ENCODE peak calls at places on chromosomes 3 and 15, in five cellular contexts. Z, R, D, C and P are unnamed samples.
A peak's percentile ranks its signal among the peaks of the same experiment; 100 is the strongest.

GRCh38 chr15:42215854-42216829 is 8.0 kb upstream of the VPS39 start:
- DNase-seq in R (no peak), D (no peak), Z (no peak), C (no peak), P (no peak)

GRCh38 chr3:129116482-129116946 is 5.1 kb downstream of the RAB43 start:
- DNase-seq in R (no peak), Z (no peak), D (no peak), C (no peak), P (no peak)

GRCh38 chr3:63349583-63350177 is 71.6 kb downstream of the SYNPR start:
- DNase-seq in D (no peak), R (peak; percentile 53), C (peak; percentile 28), Z (peak; percentile 49), P (no peak)

GRCh38 chr3:56930706-56931105 is 129.0 kb upstream of the ARHGEF3 start:
- DNase-seq in R (no peak), C (no peak), Z (no peak), D (no peak), P (no peak)

GRCh38 chr3:191499307-191500125 is 38.6 kb downstream of the PYDC2 start:
- DNase-seq in R (peak; percentile 36), Z (no peak), D (peak; percentile 59), C (peak; percentile 22), P (no peak)

GRCh38 chr15:38611228-38611627 is 46.6 kb upstream of the RASGRP1 start:
- DNase-seq in Z (no peak), D (no peak), R (no peak), C (no peak), P (no peak)

GRCh38 chr3:103002447-103002846 is 567.6 kb downstream of the ZPLD1 start:
- DNase-seq in R (no peak), C (no peak), D (no peak), Z (no peak), P (no peak)

GRCh38 chr3:75781079-75781745 is 4.1 kb downstream of the ZNF717 start:
- DNase-seq in C (no peak), D (no peak), Z (no peak), R (no peak), P (no peak)

GRCh38 chr3:173709026-173709425 is 311.5 kb downstream of the NLGN1 start:
- DNase-seq in D (no peak), Z (no peak), R (no peak), C (no peak), P (no peak)

GRCh38 chr3:108724101-108724500 is 33.1 kb downstream of the RETNLB start:
- DNase-seq in Z (no peak), C (no peak), R (no peak), D (no peak), P (no peak)

GRCh38 chr15:25613113-25613512 is 174.3 kb upstream of the UBE3A start:
- DNase-seq in Z (no peak), R (no peak), D (no peak), C (no peak), P (no peak)

GRCh38 chr3:174532776-174533175 is 326.4 kb upstream of the NAALADL2 start:
- DNase-seq in R (no peak), D (no peak), C (no peak), Z (no peak), P (no peak)

GRCh38 chr3:113912551-113913246 is 35.1 kb upstream of the ZDHHC23 start:
- DNase-seq in D (no peak), Z (peak; percentile 78), C (no peak), R (peak; percentile 39), P (no peak)

GRCh38 chr15:84081391-84082168 is 154.0 kb upstream of the GOLGA6L4 start:
- DNase-seq in C (no peak), Z (no peak), D (no peak), R (no peak), P (no peak)

GRCh38 chr15:62828364-62828763 is 214.2 kb upstream of the TPM1 start:
- DNase-seq in Z (no peak), D (no peak), R (no peak), C (no peak), P (no peak)

GRCh38 chr3:38334656-38335055 is 11.9 kb upstream of the XYLB start:
- DNase-seq in Z (no peak), C (no peak), D (no peak), R (no peak), P (no peak)

GRCh38 chr3:177459397-177459796 is 262.1 kb upstream of the TBL1XR1 start:
- DNase-seq in R (no peak), Z (no peak), D (no peak), C (no peak), P (no peak)

GRCh38 chr3:160115387-160115786 is 109.8 kb upstream of the C3orf80 start:
- DNase-seq in R (peak; percentile 58), D (no peak), C (no peak), Z (no peak), P (no peak)

GRCh38 chr15:79593119-79593869 is 161.2 kb downstream of the MINAR1 start:
- DNase-seq in Z (peak; percentile 32), D (no peak), R (no peak), C (no peak), P (no peak)

GRCh38 chr3:3015472-3016089 is 94.6 kb downstream of the IL5RA start:
- DNase-seq in D (no peak), R (no peak), Z (peak; percentile 40), C (no peak), P (no peak)

GRCh38 chr3:110989446-110989845 is 82.2 kb upstream of the NECTIN3 start:
- DNase-seq in Z (no peak), C (no peak), D (no peak), R (no peak), P (no peak)

GRCh38 chr3:194730369-194730768 is 44.7 kb downstream of the FAM43A start:
- DNase-seq in C (no peak), D (no peak), Z (no peak), R (peak; percentile 78), P (no peak)

GRCh38 chr3:141949394-141949793 is 73.0 kb downstream of the ATP1B3 start:
- DNase-seq in C (no peak), D (no peak), R (no peak), Z (no peak), P (no peak)

GRCh38 chr15:51069983-51070382 is 24.7 kb downstream of the TNFAIP8L3 start:
- DNase-seq in C (no peak), Z (no peak), R (no peak), D (no peak), P (no peak)

GRCh38 chr3:104360038-104360437 is 1006.7 kb upstream of the ALCAM start:
- DNase-seq in C (no peak), D (no peak), Z (no peak), R (no peak), P (no peak)

GRCh38 chr3:123833398-123833785 is 50.7 kb downstream of the MYLK start:
- DNase-seq in Z (no peak), C (no peak), R (no peak), D (no peak), P (no peak)

GRCh38 chr3:52236424-52236886 is 2.5 kb downstream of the TWF2 start:
- DNase-seq in R (no peak), D (no peak), Z (no peak), C (no peak), P (no peak)

GRCh38 chr15:68698708-68699107 is 119.9 kb downstream of the CORO2B start:
- DNase-seq in R (no peak), Z (no peak), D (no peak), C (no peak), P (no peak)
- TF ChIP-seq CTCF in R (no peak), Z (no peak), D (no peak), C (no peak), P (no peak)

DNA sequence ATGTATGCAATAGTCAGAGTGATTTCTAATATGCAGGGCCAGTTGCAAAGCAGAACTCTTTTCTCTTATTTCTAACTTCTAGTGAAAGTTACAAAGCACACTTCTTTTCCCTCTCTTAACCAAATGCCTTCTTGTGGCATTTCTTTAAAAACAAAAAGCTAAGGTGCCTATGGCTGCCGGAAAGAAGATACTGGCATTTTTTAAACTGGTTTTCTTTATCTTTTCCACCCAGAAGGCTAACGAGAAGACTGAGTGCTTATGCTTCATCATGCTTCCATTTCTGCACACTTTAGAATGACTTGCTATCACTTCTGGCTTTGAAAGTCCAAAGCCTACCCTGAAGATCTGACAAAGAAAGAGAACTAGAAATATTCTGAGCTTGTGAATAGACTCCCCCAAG is 141.3 kb downstream of the P2RY1 start:
- DNase-seq in R (no peak), Z (no peak), C (no peak), D (no peak), P (no peak)
- TF ChIP-seq EP300 in R (no peak), Z (no peak), C (no peak), D (no peak), P (no peak)

GRCh38 chr15:35485411-35485810 is 60.6 kb downstream of the DPH6 start:
- DNase-seq in D (no peak), Z (no peak), C (no peak), R (no peak), P (no peak)

GRCh38 chr15:35481064-35481463 is 64.9 kb downstream of the DPH6 start:
- DNase-seq in C (no peak), R (no peak), Z (no peak), D (no peak), P (no peak)

GRCh38 chr15:35484231-35484945 is 61.6 kb downstream of the DPH6 start:
- DNase-seq in R (no peak), D (no peak), Z (no peak), C (no peak), P (no peak)

GRCh38 chr15:35479423-35479822 is 66.5 kb downstream of the DPH6 start:
- DNase-seq in C (no peak), R (no peak), D (no peak), Z (no peak), P (no peak)

DNA sequence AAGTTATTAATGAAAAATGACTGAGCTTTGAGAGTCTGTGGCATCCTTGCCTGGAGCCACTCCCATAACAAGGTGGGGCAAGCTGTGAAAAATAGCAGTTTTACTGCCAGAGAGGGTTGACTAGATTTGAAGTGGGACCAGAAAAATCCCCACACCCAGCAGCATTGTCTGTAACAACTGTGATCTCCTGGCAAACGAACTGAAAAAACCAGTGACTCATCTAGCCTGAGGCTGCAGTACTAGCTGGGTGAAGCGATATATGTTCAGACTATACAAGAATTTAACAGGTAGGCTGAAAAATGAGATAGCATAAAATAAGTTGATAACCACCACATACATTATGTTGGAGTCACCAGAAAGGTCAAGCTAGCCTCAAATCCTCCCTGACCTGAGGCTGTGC is 64.0 kb downstream of the DPH6 start:
- DNase-seq in D (no peak), C (no peak), Z (peak; percentile 76), R (no peak), P (no peak)
- TF ChIP-seq CTCF in D (no peak), C (no peak), Z (no peak), R (no peak), P (no peak)

GRCh38 chr15:68695061-68695595 is 116.3 kb downstream of the CORO2B start:
- DNase-seq in R (no peak), D (no peak), Z (no peak), C (no peak), P (no peak)
- TF ChIP-seq EP300 in R (no peak), D (no peak), Z (no peak), C (no peak), P (no peak)

DNA sequence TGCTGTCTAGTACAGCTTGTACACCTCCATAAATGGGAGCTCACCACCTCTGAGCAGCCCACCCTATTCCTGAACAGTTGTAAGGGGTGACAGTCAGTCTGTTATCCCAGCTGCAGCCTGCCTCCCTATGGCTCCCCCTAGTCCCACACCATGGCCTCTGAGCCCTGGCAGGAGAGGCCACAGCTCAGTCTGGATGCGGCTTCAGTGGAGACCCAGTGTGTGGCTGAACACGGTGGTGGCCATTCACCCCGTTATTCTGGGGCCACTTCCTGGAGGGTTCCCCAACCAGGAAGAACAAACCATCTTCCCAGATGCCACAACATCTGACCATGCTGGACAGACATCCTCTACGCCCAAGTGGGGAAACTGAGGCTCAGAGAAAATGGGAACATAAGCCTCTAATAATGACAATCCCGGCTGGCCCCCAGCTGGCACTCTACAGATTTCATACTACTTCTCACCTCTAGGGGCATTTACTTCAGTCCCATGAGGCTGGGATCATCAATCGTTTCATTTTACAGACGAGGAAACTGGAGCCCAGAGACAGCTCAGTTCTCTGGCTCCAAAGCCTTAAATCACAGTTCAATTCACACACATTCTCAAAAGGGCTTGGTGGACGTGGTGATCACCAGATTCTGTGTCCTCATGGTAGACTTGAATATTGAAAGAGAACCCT is 9.3 kb upstream of the GRIP2 start:
- DNase-seq in Z (peak; percentile 41), R (no peak), D (no peak), C (no peak), P (no peak)
- TF ChIP-seq CTCF in Z (peak; percentile 31), R (peak; percentile 36), D (no peak), C (no peak), P (no peak)